ENCODE peak calls at places on chromosomes 11 and 22, in six cellular contexts. One of them, this sample, is unnamed. For H3K4me1, the result is how much of the 10 kb centered on the place peaks cover.

GRCh38 chr11:132312161-132312560 is 941.7 kb downstream of the NTM start:
- DNase-seq in mesendoderm: no peak
- DNase-seq in mesenchymal stem cell: peak
- DNase-seq in H1: no peak
- DNase-seq in H9: no peak
- DNase-seq in IMR-90: peak
- DNase-seq in this sample: no peak

GRCh38 chr11:73152861-73153483 is 10.9 kb upstream of the FCHSD2 start:
- DNase-seq in mesendoderm: no peak
- DNase-seq in mesenchymal stem cell: no peak
- DNase-seq in H1: no peak
- DNase-seq in H9: peak
- DNase-seq in IMR-90: no peak
- DNase-seq in this sample: no peak

GRCh38 chr11:122007611-122008071 is 108.4 kb downstream of the BLID start:
- DNase-seq in mesendoderm: no peak
- DNase-seq in mesenchymal stem cell: no peak
- DNase-seq in H1: no peak
- DNase-seq in H9: no peak
- DNase-seq in IMR-90: peak
- DNase-seq in this sample: no peak

GRCh38 chr11:15770798-15771414 is 585.4 kb downstream of the SOX6 start:
- DNase-seq in mesendoderm: peak
- DNase-seq in mesenchymal stem cell: peak
- DNase-seq in H1: peak
- DNase-seq in H9: peak
- DNase-seq in IMR-90: peak
- DNase-seq in this sample: peak

GRCh38 chr11:45022294-45023064 is 71.8 kb upstream of the TP53I11 start:
- DNase-seq in mesendoderm: peak
- DNase-seq in mesenchymal stem cell: peak
- DNase-seq in H1: no peak
- DNase-seq in H9: no peak
- DNase-seq in IMR-90: peak
- DNase-seq in this sample: no peak

GRCh38 chr22:28963362-28963761 is 80.0 kb downstream of the ZNRF3 start:
- DNase-seq in mesendoderm: no peak
- DNase-seq in mesenchymal stem cell: no peak
- DNase-seq in H1: no peak
- DNase-seq in H9: no peak
- DNase-seq in IMR-90: no peak
- DNase-seq in this sample: no peak

GRCh38 chr11:30245621-30246020 is 14.8 kb downstream of the FSHB start:
- DNase-seq in mesendoderm: no peak
- DNase-seq in mesenchymal stem cell: no peak
- DNase-seq in H1: no peak
- DNase-seq in H9: no peak
- DNase-seq in IMR-90: no peak
- DNase-seq in this sample: no peak

GRCh38 chr11:18736590-18737148 is 10.7 kb upstream of the IGSF22 start:
- DNase-seq in mesendoderm: peak
- DNase-seq in mesenchymal stem cell: no peak
- DNase-seq in H1: peak
- DNase-seq in H9: peak
- DNase-seq in IMR-90: no peak
- DNase-seq in this sample: no peak

GRCh38 chr11:5626191-5626590 is 1.4 kb downstream of the TRIM34 start:
- DNase-seq in mesendoderm: no peak
- DNase-seq in mesenchymal stem cell: peak
- DNase-seq in H1: no peak
- DNase-seq in H9: no peak
- DNase-seq in IMR-90: peak
- DNase-seq in this sample: no peak

GRCh38 chr22:39368402-39368801 is 18.6 kb downstream of the SYNGR1 start:
- DNase-seq in mesendoderm: no peak
- DNase-seq in mesenchymal stem cell: no peak
- DNase-seq in H1: no peak
- DNase-seq in H9: no peak
- DNase-seq in IMR-90: no peak
- DNase-seq in this sample: no peak

GRCh38 chr22:20807315-20807752 is 33.4 kb downstream of the SERPIND1 start:
- DNase-seq in mesendoderm: peak
- DNase-seq in mesenchymal stem cell: peak
- DNase-seq in H1: no peak
- DNase-seq in H9: no peak
- DNase-seq in IMR-90: peak
- DNase-seq in this sample: no peak

GRCh38 chr11:115390441-115390840 is 113.8 kb downstream of the CADM1 start:
- DNase-seq in mesendoderm: no peak
- DNase-seq in mesenchymal stem cell: no peak
- DNase-seq in H1: no peak
- DNase-seq in H9: no peak
- DNase-seq in IMR-90: no peak
- DNase-seq in this sample: no peak

GRCh38 chr11:114152162-114152561 is 92.7 kb downstream of the ZBTB16 start:
- DNase-seq in mesendoderm: no peak
- DNase-seq in mesenchymal stem cell: no peak
- DNase-seq in H1: no peak
- DNase-seq in H9: no peak
- DNase-seq in IMR-90: no peak
- DNase-seq in this sample: no peak
- H3K4me1 ChIP-seq in mesendoderm: under half
- H3K4me1 ChIP-seq in mesenchymal stem cell: under half
- H3K4me1 ChIP-seq in H1: under half
- H3K4me1 ChIP-seq in H9: under half
- H3K4me1 ChIP-seq in IMR-90: under half
- H3K4me1 ChIP-seq in this sample: under half

GRCh38 chr11:66075273-66075672 is 5.2 kb downstream of the PACS1 start:
- DNase-seq in mesendoderm: no peak
- DNase-seq in mesenchymal stem cell: no peak
- DNase-seq in H1: no peak
- DNase-seq in H9: no peak
- DNase-seq in IMR-90: no peak
- DNase-seq in this sample: no peak
- H3K27ac ChIP-seq in mesendoderm: no peak
- H3K27ac ChIP-seq in mesenchymal stem cell: no peak
- H3K27ac ChIP-seq in H1: no peak
- H3K27ac ChIP-seq in H9: no peak
- H3K27ac ChIP-seq in IMR-90: no peak
- H3K27ac ChIP-seq in this sample: no peak

GRCh38 chr22:24789516-24789915 is 15.0 kb upstream of the PIWIL3 start:
- DNase-seq in mesendoderm: no peak
- DNase-seq in mesenchymal stem cell: no peak
- DNase-seq in H1: no peak
- DNase-seq in H9: no peak
- DNase-seq in IMR-90: no peak
- DNase-seq in this sample: no peak

GRCh38 chr22:24796860-24797259 is 9.2 kb upstream of the SGSM1 start:
- DNase-seq in mesendoderm: no peak
- DNase-seq in mesenchymal stem cell: no peak
- DNase-seq in H1: no peak
- DNase-seq in H9: no peak
- DNase-seq in IMR-90: no peak
- DNase-seq in this sample: no peak

GRCh38 chr22:24796056-24796455 is 10.0 kb upstream of the SGSM1 start:
- DNase-seq in mesendoderm: no peak
- DNase-seq in mesenchymal stem cell: no peak
- DNase-seq in H1: no peak
- DNase-seq in H9: no peak
- DNase-seq in IMR-90: no peak
- DNase-seq in this sample: no peak

DNA sequence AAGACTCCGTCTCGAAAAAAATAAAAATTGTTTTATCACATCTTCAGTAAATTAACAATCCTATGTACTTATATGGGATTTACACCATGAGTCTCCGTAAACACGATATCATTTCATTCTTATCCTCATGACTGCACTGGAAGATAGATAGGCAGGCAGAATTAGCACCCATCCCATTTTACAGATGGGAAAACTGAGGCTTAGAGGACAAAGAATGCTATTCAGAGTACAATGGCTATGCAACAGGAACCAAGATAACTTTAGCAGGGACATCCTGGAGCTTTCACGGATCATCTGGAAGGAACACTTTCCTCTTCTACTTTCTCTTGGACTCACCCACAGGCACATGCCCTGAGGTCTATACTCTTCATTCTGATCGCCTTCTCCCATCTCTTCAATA is 14.6 kb upstream of the SGSM1 start:
- DNase-seq in mesendoderm: no peak
- DNase-seq in mesenchymal stem cell: no peak
- DNase-seq in H1: no peak
- DNase-seq in H9: no peak
- DNase-seq in IMR-90: no peak
- DNase-seq in this sample: no peak
- H2BK15ac ChIP-seq in mesendoderm: no peak
- H2BK15ac ChIP-seq in mesenchymal stem cell: no peak
- H2BK15ac ChIP-seq in H1: no peak
- H2BK15ac ChIP-seq in H9: no peak
- H2BK15ac ChIP-seq in IMR-90: no peak
- H2BK15ac ChIP-seq in this sample: no peak

DNA sequence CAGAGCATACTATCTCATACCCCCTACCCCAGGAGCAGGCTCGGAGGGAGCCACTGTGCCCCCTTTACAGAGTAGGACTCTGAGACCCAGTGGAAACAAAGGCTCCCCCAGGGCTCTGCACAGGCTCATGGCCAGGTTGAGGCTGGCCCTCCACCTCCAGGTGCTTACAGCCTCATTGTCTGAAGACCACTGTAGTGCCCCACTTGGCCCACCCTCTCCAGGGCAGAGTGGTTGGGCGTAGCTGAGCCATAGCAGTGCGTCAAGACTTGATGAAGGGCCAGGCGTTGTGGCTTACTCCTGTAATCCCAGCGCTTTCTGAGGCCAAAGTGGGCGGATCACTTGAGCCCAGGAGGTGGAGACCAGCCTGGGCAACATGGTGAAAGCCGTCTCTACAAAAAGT is 1.7 kb downstream of the ANKRD13D start:
- DNase-seq in mesendoderm: no peak
- DNase-seq in mesenchymal stem cell: no peak
- DNase-seq in H1: no peak
- DNase-seq in H9: no peak
- DNase-seq in IMR-90: no peak
- DNase-seq in this sample: no peak
- H3K4me1 ChIP-seq in mesendoderm: under half
- H3K4me1 ChIP-seq in mesenchymal stem cell: under half
- H3K4me1 ChIP-seq in H1: under half
- H3K4me1 ChIP-seq in H9: under half
- H3K4me1 ChIP-seq in IMR-90: under half
- H3K4me1 ChIP-seq in this sample: under half

GRCh38 chr11:17272823-17273222 is 3.7 kb upstream of the NUCB2 start:
- DNase-seq in mesendoderm: no peak
- DNase-seq in mesenchymal stem cell: no peak
- DNase-seq in H1: no peak
- DNase-seq in H9: no peak
- DNase-seq in IMR-90: no peak
- DNase-seq in this sample: no peak

GRCh38 chr11:17275376-17276235 is 933 bp upstream of the NUCB2 start:
- DNase-seq in mesendoderm: no peak
- DNase-seq in mesenchymal stem cell: no peak
- DNase-seq in H1: no peak
- DNase-seq in H9: no peak
- DNase-seq in IMR-90: no peak
- DNase-seq in this sample: no peak

GRCh38 chr11:17273668-17274321 is 2.7 kb upstream of the NUCB2 start:
- DNase-seq in mesendoderm: peak
- DNase-seq in mesenchymal stem cell: no peak
- DNase-seq in H1: peak
- DNase-seq in H9: peak
- DNase-seq in IMR-90: no peak
- DNase-seq in this sample: no peak

GRCh38 chr11:17277024-17277584 is 565 bp downstream of the NUCB2 start:
- DNase-seq in mesendoderm: peak
- DNase-seq in mesenchymal stem cell: peak
- DNase-seq in H1: no peak
- DNase-seq in H9: no peak
- DNase-seq in IMR-90: peak
- DNase-seq in this sample: no peak

DNA sequence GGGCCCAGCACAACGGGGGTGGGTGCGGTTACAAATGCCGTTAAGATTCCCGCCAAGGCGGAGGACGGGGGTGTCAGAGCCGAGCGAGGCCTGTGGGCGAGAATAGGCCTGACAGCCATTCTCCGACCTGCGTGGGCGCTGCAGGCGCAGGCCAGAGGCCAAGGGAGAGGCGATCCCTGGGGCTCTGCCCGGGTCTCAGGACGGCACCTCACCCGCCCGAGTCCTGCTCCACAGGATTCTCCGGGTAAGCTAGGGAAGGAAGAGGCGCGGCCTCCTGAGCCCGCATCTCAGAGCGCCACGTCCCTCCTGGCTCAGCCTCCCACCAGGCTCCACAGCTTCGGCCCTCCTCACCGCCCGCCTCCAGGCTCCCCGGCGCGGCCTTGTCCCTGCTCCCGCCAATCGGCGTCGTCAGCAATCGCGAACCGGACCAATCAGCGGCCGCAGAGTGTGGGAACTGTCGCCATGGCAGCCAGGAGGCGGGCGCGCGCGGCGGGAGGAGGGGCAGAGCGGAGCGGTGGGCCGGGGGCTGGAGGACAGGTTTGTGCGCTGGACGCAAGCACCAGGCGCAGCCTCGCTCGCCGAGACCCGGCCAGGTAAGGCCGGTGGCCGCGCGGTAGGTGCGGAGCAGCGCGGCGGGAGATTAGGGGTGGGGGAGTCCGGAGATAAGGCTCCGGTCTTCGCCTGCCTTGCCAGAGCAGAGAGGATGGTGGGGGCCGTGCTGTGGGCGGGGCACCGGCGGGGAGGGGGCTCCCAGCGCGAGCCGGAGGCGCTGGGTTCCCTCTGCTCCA is at the start of gene NUCB2:
- DNase-seq in mesendoderm: peak
- DNase-seq in mesenchymal stem cell: peak
- DNase-seq in H1: peak
- DNase-seq in H9: peak
- DNase-seq in IMR-90: peak
- DNase-seq in this sample: peak
- H3K27ac ChIP-seq in mesendoderm: peak
- H3K27ac ChIP-seq in mesenchymal stem cell: peak
- H3K27ac ChIP-seq in H1: peak
- H3K27ac ChIP-seq in H9: no peak
- H3K27ac ChIP-seq in IMR-90: peak
- H3K27ac ChIP-seq in this sample: peak

DNA sequence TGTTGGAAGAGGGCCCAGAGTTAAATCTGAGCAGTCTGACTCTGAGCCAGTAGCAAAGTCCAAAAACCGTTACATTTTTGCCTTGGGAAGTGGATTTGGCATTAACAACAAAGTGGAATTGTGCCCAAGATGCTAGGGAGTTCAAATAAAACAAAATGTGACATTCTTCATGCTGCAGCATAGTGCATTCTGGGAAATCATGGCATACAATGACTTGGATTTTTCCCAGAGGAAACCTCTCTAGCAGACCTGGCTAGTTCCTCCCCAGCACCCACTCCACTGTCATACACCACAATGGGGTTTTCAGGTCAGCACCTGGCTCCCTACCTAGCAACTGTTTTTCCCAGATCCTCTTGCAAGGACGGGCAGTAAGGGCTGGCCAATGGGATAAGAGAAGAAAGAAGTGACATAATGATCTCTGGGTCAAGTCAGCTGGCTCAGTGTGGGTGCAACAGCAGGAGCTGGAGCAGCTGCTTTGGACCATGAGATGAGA is 24.8 kb upstream of the CYB5R3 start:
- DNase-seq in mesendoderm: peak
- DNase-seq in mesenchymal stem cell: no peak
- DNase-seq in H1: no peak
- DNase-seq in H9: no peak
- DNase-seq in IMR-90: no peak
- DNase-seq in this sample: no peak
- H2BK15ac ChIP-seq in mesendoderm: no peak
- H2BK15ac ChIP-seq in mesenchymal stem cell: no peak
- H2BK15ac ChIP-seq in H1: no peak
- H2BK15ac ChIP-seq in H9: no peak
- H2BK15ac ChIP-seq in IMR-90: no peak
- H2BK15ac ChIP-seq in this sample: no peak